ENCODE peak calls at places on chromosomes 11 and 22, in five cellular contexts. J is NCI-H460, S is coronary artery, D is GM20000, I is NCI-H1436. R is an unnamed sample.

GRCh38 chr11:35141538-35141937 is 2.6 kb downstream of the CD44 start:
- DNase-seq in D (no peak), I (no peak), S (no peak), J (no peak), R (no peak)

GRCh38 chr22:33130473-33130872 is 72.3 kb upstream of the SYN3 start:
- DNase-seq in D (no peak), S (no peak), J (no peak), I (no peak), R (no peak)

GRCh38 chr11:15333407-15333806 is 218.7 kb downstream of the INSC start:
- DNase-seq in J (no peak), S (no peak), I (no peak), D (no peak), R (no peak)

GRCh38 chr11:93717501-93717900 is 23.8 kb downstream of the TAF1D start:
- DNase-seq in D (no peak), S (no peak), J (no peak), I (no peak), R (no peak)

GRCh38 chr11:122141757-122142156 is 25.7 kb upstream of the BLID start:
- DNase-seq in I (no peak), J (no peak), D (no peak), S (no peak), R (no peak)

GRCh38 chr11:115237578-115237977 is 266.6 kb downstream of the CADM1 start:
- DNase-seq in J (no peak), S (no peak), I (no peak), D (no peak), R (no peak)

GRCh38 chr22:50530857-50531545 is 1.2 kb upstream of the TYMP start:
- DNase-seq in D (peak), S (no peak), J (peak), I (peak), R (no peak)

GRCh38 chr22:46748206-46748947 is 10.3 kb upstream of the CERK start:
- DNase-seq in S (no peak), J (no peak), I (no peak), D (no peak), R (no peak)

GRCh38 chr11:46386674-46387073 is 4.9 kb downstream of the CHRM4 start:
- DNase-seq in D (no peak), S (no peak), I (no peak), J (no peak), R (no peak)

GRCh38 chr11:87284306-87284705 is 246.6 kb downstream of the TMEM135 start:
- DNase-seq in S (no peak), I (no peak), D (no peak), J (no peak), R (no peak)

GRCh38 chr11:3021125-3021524 is 29.0 kb upstream of the NAP1L4 start:
- DNase-seq in I (no peak), S (no peak), J (peak), D (peak), R (no peak)

GRCh38 chr11:33842236-33842915 is 49.5 kb downstream of the LMO2 start:
- DNase-seq in D (no peak), S (no peak), I (no peak), J (no peak), R (no peak)

GRCh38 chr11:110425751-110426545 is 3.8 kb upstream of the FDX1 start:
- DNase-seq in I (no peak), D (no peak), S (no peak), J (no peak), R (no peak)

GRCh38 chr11:93541884-93542752 is 1.1 kb downstream of the SMCO4 start:
- DNase-seq in J (no peak), I (peak), D (peak), S (no peak), R (no peak)

GRCh38 chr22:44584256-44584902 is 86.3 kb upstream of the RTL6 start:
- DNase-seq in S (peak), I (no peak), J (no peak), D (no peak), R (no peak)

GRCh38 chr11:74743640-74744039 is 5.0 kb upstream of the RNF169 start:
- DNase-seq in D (no peak), S (no peak), J (no peak), I (no peak), R (no peak)

GRCh38 chr11:16226245-16226644 is 130.1 kb downstream of the SOX6 start:
- DNase-seq in D (no peak), J (peak), I (peak), S (no peak), R (no peak)

GRCh38 chr22:29817724-29818123 is 20.4 kb downstream of the ASCC2 start:
- DNase-seq in S (no peak), J (no peak), I (no peak), D (no peak), R (no peak)

GRCh38 chr11:56152333-56152732 is 7.8 kb downstream of the OR8K5 start:
- DNase-seq in J (no peak), D (no peak), S (no peak), I (no peak), R (no peak)

GRCh38 chr11:72814831-72815618 is 814 bp downstream of the ATG16L2 start:
- DNase-seq in D (peak), J (peak), I (peak), S (peak), R (peak)

GRCh38 chr11:128686045-128686741 is 7.7 kb upstream of the FLI1 start:
- DNase-seq in S (no peak), D (peak), I (no peak), J (no peak), R (no peak)

GRCh38 chr11:99098258-99098657 is 77.5 kb downstream of the CNTN5 start:
- DNase-seq in D (no peak), J (no peak), S (no peak), I (no peak), R (no peak)

GRCh38 chr11:83156996-83157754 is at the start of gene PCF11:
- DNase-seq in J (no peak), S (no peak), I (peak), D (peak), R (no peak)

GRCh38 chr11:71305451-71306125 is 53.2 kb upstream of the SHANK2 start:
- DNase-seq in S (peak), J (no peak), I (no peak), D (no peak), R (peak)

GRCh38 chr11:2203440-2204259 is 32.0 kb upstream of the TH start:
- DNase-seq in J (no peak), S (peak), D (no peak), I (no peak), R (no peak)

GRCh38 chr11:122741613-122742012 is 86.1 kb downstream of the UBASH3B start:
- DNase-seq in S (no peak), D (no peak), I (no peak), J (no peak), R (peak)

GRCh38 chr11:19677380-19678080 is 35.1 kb upstream of the NAV2 start:
- DNase-seq in I (no peak), S (no peak), D (no peak), J (no peak), R (no peak)

GRCh38 chr22:40423246-40423753 is 52.9 kb downstream of the SGSM3 start:
- DNase-seq in I (no peak), D (no peak), S (no peak), J (no peak), R (no peak)

R was measured in vagina.